ENCODE peak calls at places on chromosomes 5 and 9, in nine cellular contexts. S, V, T, X, U, I, P, R and L are unnamed samples. For H3K4me1, the result is how much of the 10 kb centered on the place peaks cover.

GRCh38 chr5:138663009-138663408 is 87.8 kb upstream of the HSPA9 start:
- DNase-seq in S (no peak), V (no peak), T (no peak), X (no peak), U (no peak), I (no peak), P (no peak), R (no peak), L (peak)

GRCh38 chr5:68151812-68152211 is 63.7 kb upstream of the PIK3R1 start:
- DNase-seq in S (no peak), V (no peak), T (no peak), X (no peak), U (no peak), I (no peak), P (no peak), R (no peak), L (no peak)

GRCh38 chr5:36877667-36878420 is 1.3 kb downstream of the NIPBL start:
- DNase-seq in S (no peak), V (no peak), T (peak), X (peak), U (no peak), I (no peak), P (no peak), R (no peak), L (no peak)

GRCh38 chr5:151118898-151119600 is 38.2 kb upstream of the TNIP1 start:
- DNase-seq in S (no peak), V (no peak), T (no peak), X (no peak), U (no peak), I (no peak), P (no peak), R (no peak), L (no peak)

GRCh38 chr5:131270809-131271208 is 7.0 kb downstream of the CDC42SE2 start:
- DNase-seq in S (no peak), V (no peak), T (no peak), X (peak), U (no peak), I (no peak), P (no peak), R (no peak), L (no peak)

GRCh38 chr9:108045851-108046250 is 556.3 kb upstream of the KLF4 start:
- DNase-seq in S (no peak), V (no peak), T (no peak), X (no peak), U (no peak), I (no peak), P (no peak), R (no peak), L (no peak)

GRCh38 chr5:67038817-67039603 is 157.6 kb downstream of the CD180 start:
- DNase-seq in S (no peak), V (no peak), T (peak), X (no peak), U (no peak), I (no peak), P (no peak), R (no peak), L (no peak)

GRCh38 chr5:124996764-124997077 is 250.3 kb upstream of the ZNF608 start:
- DNase-seq in S (no peak), V (no peak), T (no peak), X (no peak), U (no peak), I (no peak), P (no peak), R (no peak), L (no peak)

GRCh38 chr5:159178978-159179377 is 30.4 kb downstream of the RNF145 start:
- DNase-seq in S (no peak), V (peak), T (peak), X (peak), U (no peak), I (peak), P (no peak), R (peak), L (no peak)

GRCh38 chr9:128285033-128285784 is 9.1 kb downstream of the SWI5 start:
- DNase-seq in S (no peak), V (no peak), T (no peak), X (no peak), U (no peak), I (peak), P (no peak), R (no peak), L (no peak)

GRCh38 chr9:128288273-128289004 is 12.4 kb downstream of the SWI5 start:
- DNase-seq in S (no peak), V (no peak), T (no peak), X (no peak), U (no peak), I (no peak), P (no peak), R (no peak), L (no peak)

GRCh38 chr9:128282500-128282899 is 6.4 kb downstream of the SWI5 start:
- DNase-seq in S (no peak), V (no peak), T (no peak), X (no peak), U (no peak), I (peak), P (no peak), R (no peak), L (no peak)

GRCh38 chr9:128292009-128292408 is 15.9 kb downstream of the SWI5 start:
- DNase-seq in S (no peak), V (no peak), T (no peak), X (no peak), U (no peak), I (no peak), P (no peak), R (no peak), L (no peak)

GRCh38 chr9:128286435-128286834 is 10.4 kb downstream of the SWI5 start:
- DNase-seq in S (no peak), V (no peak), T (no peak), X (no peak), U (no peak), I (no peak), P (no peak), R (no peak), L (no peak)
- TF ChIP-seq EP300 in S (no peak), V (no peak), T (no peak), X (no peak), U (no peak), I (no peak), P (no peak), R (no peak), L (no peak)

GRCh38 chr9:132351404-132352050 is 3.3 kb downstream of the SETX start:
- DNase-seq in S (no peak), V (no peak), T (no peak), X (no peak), U (no peak), I (no peak), P (no peak), R (no peak), L (no peak)
- H3K4me3 ChIP-seq in S (no peak), V (no peak), T (no peak), X (no peak), U (no peak), I (no peak), P (peak), R (no peak), L (peak)

DNA sequence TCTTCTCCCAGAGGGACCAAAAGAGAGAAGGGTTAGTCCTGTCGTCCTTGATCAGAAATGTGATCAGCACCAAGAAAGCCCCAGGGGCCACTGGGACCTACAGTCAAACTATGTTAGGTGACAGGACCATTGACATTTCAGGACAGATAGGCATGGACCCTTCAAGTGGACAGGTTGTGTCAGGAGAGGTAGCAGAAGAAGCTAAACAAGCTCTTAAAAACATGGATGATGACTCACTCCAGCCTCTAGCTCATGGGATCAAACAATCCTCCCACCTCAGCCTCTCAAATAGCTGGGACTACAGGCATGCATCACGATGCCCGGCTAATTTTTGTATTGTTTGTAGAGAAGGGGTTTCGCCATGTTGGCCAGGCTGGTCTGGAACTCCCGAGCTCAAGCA is 2.3 kb upstream of the AQP3 start:
- DNase-seq in S (no peak), V (no peak), T (no peak), X (no peak), U (no peak), I (no peak), P (no peak), R (no peak), L (no peak)
- H3K4me1 ChIP-seq in S (under half), V (under half), T (half or more), X (under half), U (under half), I (under half), P (under half), R (under half), L (half or more)

DNA sequence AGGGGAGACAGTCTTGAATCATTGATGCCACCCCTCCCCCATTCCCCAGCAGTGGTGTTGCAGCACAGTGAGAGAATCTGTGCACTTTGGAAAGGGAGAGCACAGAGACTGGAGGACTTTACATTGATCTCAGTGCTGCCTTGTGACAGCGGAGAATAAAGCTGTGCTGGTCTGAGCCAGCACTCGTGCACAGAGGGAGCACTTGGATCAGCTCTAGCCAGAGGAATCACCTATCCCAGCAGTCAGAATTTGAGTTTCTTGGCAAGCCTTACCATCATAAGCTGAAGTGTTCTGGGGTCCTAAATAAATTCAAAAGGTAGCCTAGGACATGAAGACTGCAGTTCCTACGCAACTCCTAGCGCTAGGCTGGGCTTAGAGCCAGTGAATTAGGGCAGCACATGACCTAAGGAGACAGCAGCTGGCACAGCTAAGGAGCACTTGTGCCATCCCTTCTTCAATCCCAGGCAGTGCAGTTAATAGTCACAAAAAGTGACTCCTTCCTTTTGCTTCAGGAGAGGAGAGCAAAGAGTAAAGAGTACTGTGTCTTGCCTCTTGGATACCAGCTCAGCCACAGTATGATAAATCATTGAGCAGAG is 119.5 kb downstream of the HMHB1 start:
- DNase-seq in S (no peak), V (no peak), T (no peak), X (no peak), U (peak), I (no peak), P (no peak), R (no peak), L (no peak)
- TF ChIP-seq EP300 in S (no peak), V (no peak), T (no peak), X (no peak), U (no peak), I (no peak), P (no peak), R (no peak), L (no peak)

DNA sequence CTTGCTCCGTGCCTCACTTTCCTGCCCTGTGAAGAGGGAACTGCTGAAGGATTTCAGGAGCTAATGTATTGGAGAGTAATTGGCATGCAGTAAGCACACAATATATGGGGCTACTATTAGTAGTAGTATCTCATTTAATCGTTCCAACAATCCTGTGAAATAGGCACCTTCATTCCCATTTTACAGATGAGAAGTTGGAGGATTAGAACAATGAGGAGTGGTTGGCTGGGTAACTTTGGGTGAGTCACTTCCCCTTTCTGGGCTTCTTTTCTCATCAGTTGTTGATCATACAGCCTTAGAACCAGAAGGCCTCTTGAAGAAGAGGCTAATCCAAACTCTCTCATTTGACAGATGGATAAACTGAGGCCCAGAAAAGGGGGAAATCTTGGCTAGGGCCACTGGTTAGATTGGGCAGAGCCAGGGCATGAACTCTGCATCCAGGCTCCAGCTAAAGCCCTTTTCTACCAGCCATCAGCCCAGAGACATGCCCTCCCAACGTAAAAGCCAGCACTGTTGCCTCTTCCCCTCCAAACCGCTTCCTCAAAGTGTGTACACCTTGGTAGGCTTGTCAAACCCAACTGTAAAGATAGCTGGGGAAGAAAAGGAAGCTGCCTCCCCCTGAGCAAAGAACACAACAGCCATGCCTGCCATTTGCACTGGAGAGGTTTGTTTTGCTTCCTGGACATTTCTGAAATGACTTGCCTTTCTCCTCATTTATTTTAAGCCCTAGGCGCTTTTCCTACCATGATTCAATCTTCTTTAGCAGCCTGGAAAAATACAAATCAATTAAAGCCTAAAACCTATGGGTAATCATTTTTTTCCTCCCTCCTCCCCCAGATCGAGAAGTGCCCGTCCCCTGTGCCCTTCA is 979 bp downstream of the SPACA9 start:
- DNase-seq in S (no peak), V (no peak), T (no peak), X (no peak), U (no peak), I (no peak), P (no peak), R (no peak), L (no peak)
- H3K4me3 ChIP-seq in S (no peak), V (no peak), T (no peak), X (no peak), U (peak), I (no peak), P (no peak), R (no peak), L (peak)